ENCODE peak calls at places on chromosomes 16 and 17, in eight cellular contexts. G is Panc1; P is CD4-positive, alpha-beta T cell; V is HCT116; X is kidney epithelial cell; J is neural progenitor cell; Q is WTC11; R is fibroblast of mammary gland. M is an unnamed sample.
A peak's percentile ranks its signal among the peaks of the same experiment; 100 is the strongest.

GRCh38 chr16:49592507-49593422 is 219.2 kb downstream of the C16orf78 start:
- DNase-seq in G (peak; percentile 36), P (peak; percentile 26), V (peak; percentile 12), X (no peak), J (peak; percentile 63), Q (peak; percentile 72), R (peak; percentile 32), M (peak; percentile 60)

GRCh38 chr17:4948166-4948996 is at the start of gene PFN1:
- DNase-seq in G (no peak), P (peak; percentile 90), V (peak; percentile 74), X (no peak), J (peak; percentile 88), Q (peak; percentile 85), R (peak; percentile 91), M (peak; percentile 82)

GRCh38 chr17:77872199-77872598 is 86.3 kb upstream of the TNRC6C start:
- DNase-seq in G (no peak), P (peak; percentile 45), V (no peak), X (no peak), J (no peak), Q (no peak), R (no peak), M (no peak)

GRCh38 chr16:67419502-67419901 is 3.2 kb upstream of the ZDHHC1 start:
- DNase-seq in G (no peak), P (no peak), V (no peak), X (no peak), J (no peak), Q (no peak), R (no peak), M (no peak)

GRCh38 chr17:29412780-29413565 is 22.8 kb downstream of the TAOK1 start:
- DNase-seq in G (no peak), P (no peak), V (no peak), X (peak; percentile 16), J (no peak), Q (no peak), R (peak; percentile 84), M (no peak)

GRCh38 chr16:23519282-23519681 is 9.0 kb upstream of the GGA2 start:
- DNase-seq in G (no peak), P (no peak), V (no peak), X (no peak), J (no peak), Q (no peak), R (no peak), M (no peak)

GRCh38 chr17:56810846-56811775 is 22.6 kb downstream of the C17orf67 start:
- DNase-seq in G (no peak), P (no peak), V (no peak), X (no peak), J (peak; percentile 50), Q (no peak), R (no peak), M (no peak)

GRCh38 chr17:79217473-79218135 is 143.0 kb downstream of the ENGASE start:
- DNase-seq in G (no peak), P (no peak), V (no peak), X (no peak), J (no peak), Q (no peak), R (no peak), M (no peak)

GRCh38 chr16:62079236-62079635 is 43.0 kb upstream of the CDH8 start:
- DNase-seq in G (no peak), P (no peak), V (no peak), X (peak; percentile 2), J (no peak), Q (no peak), R (no peak), M (no peak)

GRCh38 chr16:62077998-62078397 is 41.8 kb upstream of the CDH8 start:
- DNase-seq in G (no peak), P (no peak), V (no peak), X (no peak), J (peak; percentile 70), Q (peak; percentile 75), R (no peak), M (peak; percentile 40)
- TF ChIP-seq CTCF in G (peak; percentile 24), P (no peak), V (no peak), X (peak; percentile 42), J (peak; percentile 69), Q (peak; percentile 56), R (no peak), M (peak; percentile 44)

GRCh38 chr17:51336112-51336822 is 75.9 kb downstream of the UTP18 start:
- DNase-seq in G (no peak), P (no peak), V (no peak), X (no peak), J (no peak), Q (no peak), R (no peak), M (no peak)
- TF ChIP-seq CTCF in G (no peak), P (no peak), V (no peak), X (no peak), J (no peak), Q (no peak), R (no peak), M (no peak)

DNA sequence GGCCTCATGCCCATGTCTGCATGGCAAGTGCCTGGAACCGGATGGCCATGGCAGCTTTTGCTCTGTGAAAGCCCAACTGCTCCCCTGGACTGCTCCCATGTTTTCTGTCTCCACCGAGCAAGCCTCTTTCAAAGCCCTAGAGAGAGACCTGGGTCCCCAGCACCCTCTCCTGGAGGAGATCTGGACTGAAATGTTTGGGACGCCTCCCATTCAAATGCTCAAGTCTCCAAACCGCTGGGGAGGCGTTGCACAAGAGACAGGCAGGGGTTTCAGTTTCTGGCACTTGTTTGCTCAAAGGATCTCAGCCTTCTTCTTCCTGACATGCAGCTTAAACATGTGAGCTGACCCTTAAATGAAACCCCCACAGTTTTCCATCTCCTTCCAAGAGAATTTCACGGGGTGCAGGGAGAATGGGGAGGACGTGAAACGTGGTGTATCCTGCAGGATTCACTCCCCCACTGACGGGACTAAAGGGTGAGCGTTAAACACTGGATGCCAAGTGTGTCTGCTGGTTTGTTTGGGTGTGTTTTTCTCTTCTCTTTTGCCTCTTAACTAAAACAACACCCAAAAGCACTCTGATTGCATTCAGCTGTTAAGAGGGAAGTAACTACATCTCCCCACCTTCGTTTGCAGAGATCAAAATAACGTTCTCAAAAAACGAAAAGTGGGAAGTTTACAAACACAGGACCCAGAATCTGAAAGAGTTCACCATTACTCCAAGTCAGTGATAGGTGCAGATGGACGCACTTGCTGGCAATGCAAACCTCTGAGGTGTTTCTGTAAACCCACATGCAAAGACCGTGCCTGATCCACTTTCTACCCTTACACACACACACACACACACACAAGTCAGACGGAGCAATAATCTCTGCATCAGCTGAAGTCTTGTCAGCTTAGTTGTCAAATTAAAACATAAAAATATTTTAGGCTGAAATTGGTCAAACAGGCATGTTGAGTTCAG is 256.9 kb downstream of the C16orf95 start:
- DNase-seq in G (no peak), P (no peak), V (no peak), X (no peak), J (peak; percentile 63), Q (no peak), R (peak; percentile 45), M (no peak)
- TF ChIP-seq CTCF in G (peak; percentile 25), P (no peak), V (no peak), X (peak; percentile 26), J (peak; percentile 30), Q (no peak), R (peak; percentile 20), M (no peak)

GRCh38 chr17:81039854-81040758 is 5.2 kb downstream of the BAIAP2 start:
- DNase-seq in G (no peak), P (no peak), V (no peak), X (no peak), J (no peak), Q (no peak), R (peak; percentile 71), M (no peak)
- TF ChIP-seq CTCF in G (no peak), P (no peak), V (no peak), X (no peak), J (no peak), Q (no peak), R (no peak), M (no peak)

DNA sequence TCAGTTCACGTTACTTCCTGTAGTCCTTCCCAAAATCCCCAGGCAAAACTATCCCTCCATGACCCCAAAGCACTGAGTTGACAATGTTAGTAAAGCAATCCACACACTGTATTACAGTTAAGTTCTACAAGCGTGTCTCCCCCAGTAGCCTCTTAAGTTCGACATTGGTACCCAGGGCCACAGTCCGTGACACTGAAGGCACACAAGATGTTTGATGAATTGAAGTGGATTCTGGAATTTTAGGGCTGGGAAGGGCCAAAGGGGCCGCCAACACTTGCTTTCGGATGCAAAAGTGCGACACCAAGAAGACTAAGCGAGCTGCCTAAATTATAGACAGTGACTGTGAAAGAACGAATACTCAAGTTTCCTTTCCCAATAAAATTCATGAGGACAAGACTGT is 1.5 kb downstream of the VPS35 start:
- DNase-seq in G (no peak), P (no peak), V (no peak), X (no peak), J (no peak), Q (no peak), R (no peak), M (no peak)
- TF ChIP-seq CTCF in G (no peak), P (no peak), V (no peak), X (no peak), J (no peak), Q (no peak), R (no peak), M (no peak)

GRCh38 chr17:53948323-53948722 is 125.6 kb downstream of the KIF2B start:
- DNase-seq in G (no peak), P (no peak), V (no peak), X (no peak), J (no peak), Q (no peak), R (no peak), M (no peak)
- TF ChIP-seq CTCF in G (no peak), P (no peak), V (no peak), X (no peak), J (no peak), Q (no peak), R (no peak), M (no peak)

DNA sequence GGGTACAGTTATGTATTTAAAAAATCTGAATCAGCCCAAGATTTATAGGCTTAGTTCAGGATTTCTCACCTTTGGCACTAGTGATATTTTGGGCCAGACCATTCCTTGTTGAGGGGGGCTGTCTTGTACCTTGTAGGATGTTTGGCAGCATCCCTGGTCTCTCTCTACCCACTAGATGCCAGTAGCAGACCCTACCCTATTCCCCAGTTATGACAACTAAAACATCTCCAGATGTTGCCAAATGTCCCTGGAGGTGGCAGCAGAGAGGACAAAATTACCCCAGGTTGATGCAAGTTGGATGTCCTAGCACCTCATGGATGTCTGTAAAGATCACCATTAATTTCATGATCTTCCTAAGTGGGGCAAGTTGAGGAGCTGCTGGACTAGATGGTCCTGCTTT is 45.8 kb downstream of the SYT17 start:
- DNase-seq in G (no peak), P (no peak), V (peak; percentile 16), X (no peak), J (no peak), Q (no peak), R (no peak), M (no peak)
- TF ChIP-seq CTCF in G (no peak), P (no peak), V (peak; percentile 37), X (no peak), J (peak; percentile 27), Q (no peak), R (no peak), M (no peak)